ENCODE peak calls at places on chromosomes 13 and 19, in five cellular contexts. T is fibroblast of lung, J is neural progenitor cell, X is kidney, C is body of pancreas. E is an unnamed sample.

GRCh38 chr13:60242231-60242630 is 78.5 kb upstream of the DIAPH3 start:
- DNase-seq in T (no peak), J (no peak), X (no peak), C (no peak), E (no peak)

GRCh38 chr13:90576067-90576466 is 771.4 kb upstream of the MIR17HG start:
- DNase-seq in T (no peak), J (no peak), X (no peak), C (no peak), E (no peak)

GRCh38 chr13:69856331-69856730 is 251.3 kb upstream of the ATXN8OS start:
- DNase-seq in T (no peak), J (peak; percentile 44), X (no peak), C (no peak), E (no peak)

GRCh38 chr13:50277127-50277526 is 261.9 kb downstream of the KCNRG start:
- DNase-seq in T (no peak), J (no peak), X (no peak), C (no peak), E (no peak)

GRCh38 chr13:22837980-22838615 is 342.7 kb upstream of the SGCG start:
- DNase-seq in T (no peak), J (no peak), X (no peak), C (no peak), E (no peak)

GRCh38 chr13:112454648-112455334 is 78.6 kb downstream of the SPACA7 start:
- DNase-seq in T (no peak), J (no peak), X (no peak), C (no peak), E (no peak)

GRCh38 chr19:10018786-10019185 is 5.5 kb downstream of the RDH8 start:
- DNase-seq in T (no peak), J (no peak), X (no peak), C (no peak), E (no peak)

GRCh38 chr19:30227661-30228112 is 144.5 kb upstream of the ZNF536 start:
- DNase-seq in T (peak; percentile 40), J (peak; percentile 94), X (no peak), C (peak; percentile 58), E (no peak)

GRCh38 chr19:33758541-33759013 is 38.1 kb upstream of the KCTD15 start:
- DNase-seq in T (no peak), J (no peak), X (no peak), C (no peak), E (no peak)

GRCh38 chr19:12996542-12997094 is 1.3 kb downstream of the NFIX start:
- DNase-seq in T (peak; percentile 43), J (peak; percentile 73), X (peak; percentile 80), C (peak; percentile 55), E (no peak)

GRCh38 chr19:50333737-50334617 is 4.8 kb upstream of the KCNC3 start:
- DNase-seq in T (no peak), J (peak; percentile 86), X (peak; percentile 92), C (peak; percentile 84), E (peak; percentile 16)

GRCh38 chr19:14002571-14003278 is 3.4 kb downstream of the RFX1 start:
- DNase-seq in T (no peak), J (no peak), X (peak; percentile 69), C (no peak), E (no peak)

GRCh38 chr19:49808762-49809154 is 4.3 kb downstream of the FUZ start:
- DNase-seq in T (peak; percentile 84), J (peak; percentile 99), X (peak; percentile 97), C (peak; percentile 97), E (peak; percentile 52)

GRCh38 chr13:75550159-75550567 is 572 bp downstream of the UCHL3 start:
- DNase-seq in T (peak; percentile 57), J (peak; percentile 10), X (no peak), C (peak; percentile 28), E (peak; percentile 52)

GRCh38 chr13:106550570-106551135 is 15.2 kb upstream of the EFNB2 start:
- DNase-seq in T (no peak), J (no peak), X (no peak), C (no peak), E (no peak)

GRCh38 chr19:34667349-34668076 is 9.4 kb downstream of the SCGB2B2 start:
- DNase-seq in T (peak; percentile 40), J (no peak), X (no peak), C (no peak), E (peak; percentile 1)

GRCh38 chr19:33300016-33300981 is 2.0 kb downstream of the CEBPA start:
- DNase-seq in T (no peak), J (no peak), X (peak; percentile 81), C (no peak), E (no peak)

GRCh38 chr19:11767633-11768133 is 883 bp downstream of the ZNF441 start:
- DNase-seq in T (peak; percentile 31), J (peak; percentile 43), X (peak; percentile 89), C (peak; percentile 69), E (no peak)

GRCh38 chr13:79802389-79803140 is 321.6 kb downstream of the NDFIP2 start:
- DNase-seq in T (no peak), J (no peak), X (no peak), C (no peak), E (no peak)

GRCh38 chr13:52842440-52842839 is 6.0 kb downstream of the PCDH8 start:
- DNase-seq in T (no peak), J (no peak), X (no peak), C (no peak), E (no peak)

DNA sequence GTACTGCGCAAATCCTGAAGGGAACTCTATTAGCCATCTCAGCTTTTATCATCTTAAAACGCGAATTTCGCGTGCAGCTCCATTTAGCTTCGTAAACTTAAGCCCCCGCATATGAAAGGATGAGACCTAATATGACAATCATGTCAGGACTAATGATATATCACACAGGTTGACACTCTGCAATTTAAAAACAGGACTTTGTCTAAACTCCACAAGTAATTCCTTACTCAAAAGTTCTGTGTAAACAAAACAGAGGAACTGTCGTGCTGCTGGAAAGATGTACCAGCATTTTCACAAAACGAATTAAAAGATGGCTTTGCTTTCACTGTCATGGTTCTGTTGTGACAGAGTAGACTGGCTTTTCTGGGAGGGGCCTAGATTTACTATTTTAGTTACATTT is 747 bp downstream of the LACC1 start:
- DNase-seq in T (peak; percentile 10), J (no peak), X (no peak), C (no peak), E (no peak)
- H3K4me3 ChIP-seq in T (no peak overlapping the region), J (peak overlapping the region; percentile 65), X (peak overlapping the region; percentile 53), C (peak overlapping the region; percentile 45), E (peak overlapping the region; percentile 73)

GRCh38 chr19:6278051-6278450 is 1.7 kb downstream of the MLLT1 start:
- DNase-seq in T (no peak), J (no peak), X (no peak), C (no peak), E (no peak)
- H3K4me3 ChIP-seq in T (no peak overlapping the region), J (no peak overlapping the region), X (no peak overlapping the region), C (no peak overlapping the region), E (peak overlapping the region; percentile 91)

GRCh38 chr13:30408319-30409101 is 13.8 kb upstream of the UBE2L5 start:
- DNase-seq in T (peak; percentile 89), J (peak; percentile 96), X (peak; percentile 97), C (peak; percentile 95), E (peak; percentile 64)
- H3K4me3 ChIP-seq in T (no peak overlapping the region), J (no peak overlapping the region), X (peak overlapping the region; percentile 40), C (no peak overlapping the region), E (peak overlapping the region; percentile 33)

DNA sequence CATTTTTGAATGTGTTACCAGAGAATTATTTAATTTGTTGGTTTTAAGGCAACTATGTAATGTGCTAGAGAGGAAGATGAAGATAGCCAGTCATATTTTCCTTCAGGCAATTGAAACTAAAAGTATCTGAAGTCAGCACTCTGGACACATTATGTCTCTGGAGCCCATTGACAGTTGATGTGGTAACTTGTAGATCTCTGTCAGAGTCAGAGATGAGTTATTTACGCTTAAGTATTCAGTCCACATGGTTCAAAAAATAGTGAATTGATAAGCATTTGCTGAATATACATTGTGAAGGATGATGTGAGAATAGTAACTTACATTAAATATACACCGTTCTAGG is 2.1 kb downstream of the ZMYM2 start:
- DNase-seq in T (no peak), J (no peak), X (no peak), C (no peak), E (no peak)
- H3K4me3 ChIP-seq in T (peak overlapping the region; percentile 38), J (peak overlapping the region; percentile 94), X (peak overlapping the region; percentile 79), C (no peak overlapping the region), E (peak overlapping the region; percentile 88)

DNA sequence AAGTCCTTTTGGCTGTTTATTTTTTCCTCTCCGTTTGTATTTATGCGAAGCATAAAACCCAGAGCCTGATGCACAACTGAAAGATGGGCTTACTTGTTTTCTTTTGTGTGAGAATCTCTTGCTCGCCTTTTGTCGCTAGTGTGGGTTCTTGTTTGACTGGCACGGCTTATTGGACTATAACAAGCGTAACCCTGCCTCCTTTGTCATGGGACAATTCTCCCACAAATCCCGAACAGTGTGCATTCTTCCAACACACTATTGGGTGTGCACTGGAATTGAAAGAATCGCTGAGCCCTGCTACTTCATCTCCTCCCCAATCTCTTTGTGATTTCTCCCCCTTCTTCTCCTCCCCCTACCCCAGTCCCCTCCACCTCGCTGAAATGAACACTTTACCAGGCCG is 110.8 kb downstream of the ZIC5 start:
- DNase-seq in T (no peak), J (peak; percentile 89), X (no peak), C (no peak), E (no peak)
- H3K4me3 ChIP-seq in T (no peak overlapping the region), J (peak overlapping the region; percentile 20), X (no peak overlapping the region), C (no peak overlapping the region), E (no peak overlapping the region)

GRCh38 chr13:73061478-73062275 is 2.9 kb downstream of the KLF5 start:
- DNase-seq in T (no peak), J (no peak), X (no peak), C (no peak), E (no peak)
- H3K4me3 ChIP-seq in T (no peak overlapping the region), J (no peak overlapping the region), X (peak overlapping the region; percentile 77), C (no peak overlapping the region), E (peak overlapping the region; percentile 10)

GRCh38 chr19:40567040-40567749 is 9.5 kb upstream of the SHKBP1 start:
- DNase-seq in T (no peak), J (peak; percentile 38), X (peak; percentile 57), C (no peak), E (no peak)
- H3K4me3 ChIP-seq in T (peak overlapping the region; percentile 37), J (peak overlapping the region; percentile 45), X (no peak overlapping the region), C (no peak overlapping the region), E (peak overlapping the region; percentile 39)

E was measured in skeletal muscle cell.